ENCODE peak calls at places on chromosome 14, in five cellular contexts. D, C, F, G and O are unnamed samples.

GRCh38 chr14:26917086-26917485 is 319.3 kb upstream of the NOVA1 start:
- DNase-seq in F (no peak), G (no peak), D (no peak), C (peak), O (no peak)

GRCh38 chr14:31880935-31881334 is 196.2 kb upstream of the ARHGAP5 start:
- DNase-seq in C (no peak), D (no peak), F (no peak), G (no peak), O (peak)

GRCh38 chr14:74508844-74509428 is 15.4 kb downstream of the ISCA2 start:
- DNase-seq in F (no peak), C (no peak), D (no peak), G (no peak), O (no peak)

GRCh38 chr14:100152091-100152490 is 7.4 kb downstream of the DEGS2 start:
- DNase-seq in G (no peak), C (no peak), F (no peak), D (no peak), O (no peak)

GRCh38 chr14:21498540-21499526 is 12.3 kb downstream of the METTL3 start:
- DNase-seq in F (peak), G (no peak), C (peak), D (no peak), O (peak)

GRCh38 chr14:65200454-65200853 is 98.1 kb upstream of the MAX start:
- DNase-seq in C (no peak), D (no peak), G (no peak), F (no peak), O (no peak)

GRCh38 chr14:55245657-55246268 is 25.5 kb upstream of the FBXO34 start:
- DNase-seq in G (no peak), D (no peak), F (peak), C (peak), O (no peak)

GRCh38 chr14:97459180-97459579 is 662.0 kb downstream of the VRK1 start:
- DNase-seq in D (no peak), G (no peak), F (no peak), C (no peak), O (no peak)

GRCh38 chr14:64465856-64466554 is 706 bp downstream of the AKAP5 start:
- DNase-seq in D (no peak), G (peak), F (no peak), C (peak), O (peak)

GRCh38 chr14:31270196-31270772 is 62.7 kb upstream of the HECTD1 start:
- DNase-seq in D (no peak), G (no peak), F (peak), C (no peak), O (no peak)

GRCh38 chr14:91636604-91637003 is 95.3 kb downstream of the CATSPERB start:
- DNase-seq in F (no peak), G (no peak), C (no peak), D (no peak), O (no peak)

GRCh38 chr14:45252356-45253069 is 489 bp downstream of the MIS18BP1 start:
- DNase-seq in G (no peak), F (no peak), D (no peak), C (no peak), O (peak)

GRCh38 chr14:103220134-103220981 is 97.1 kb downstream of the TNFAIP2 start:
- DNase-seq in F (no peak), G (no peak), D (no peak), C (no peak), O (no peak)

GRCh38 chr14:100868621-100869370 is 34.7 kb downstream of the RTL1 start:
- DNase-seq in C (no peak), D (no peak), G (peak), F (no peak), O (no peak)

GRCh38 chr14:23364164-23364571 is 804 bp downstream of the EFS start:
- DNase-seq in C (no peak), D (no peak), G (no peak), F (no peak), O (no peak)

GRCh38 chr14:39109893-39110715 is 4.0 kb upstream of the GEMIN2 start:
- DNase-seq in F (no peak), G (no peak), D (no peak), C (no peak), O (no peak)

GRCh38 chr14:99701260-99701659 is 17.2 kb downstream of the CYP46A1 start:
- DNase-seq in G (no peak), C (no peak), F (no peak), D (no peak), O (no peak)

GRCh38 chr14:91996951-91997371 is 42.9 kb downstream of the TRIP11 start:
- DNase-seq in D (no peak), F (peak), C (peak), G (no peak), O (peak)

GRCh38 chr14:64507376-64508156 is 3.0 kb downstream of the ZBTB1 start:
- DNase-seq in G (no peak), D (no peak), F (no peak), C (no peak), O (no peak)

GRCh38 chr14:75142494-75142893 is 15.6 kb upstream of the NEK9 start:
- DNase-seq in G (no peak), D (no peak), C (no peak), F (no peak), O (no peak)

GRCh38 chr14:44778562-44778961 is 183.2 kb downstream of the KLHL28 start:
- DNase-seq in C (no peak), G (no peak), F (no peak), D (no peak), O (no peak)